ENCODE peak calls at places on chromosomes 1 and 21, in ten cellular contexts. U is amniotic stem cell, O is fibroblast of gingiva, M is aorta, X is SK-N-DZ, K is adipocyte, Y is GM12891, S is H4, Q is SK-MEL-5, W is DMS153. G is an unnamed sample.

GRCh38 chr1:116971965-116972675 is 29.4 kb upstream of the CD101 start:
- DNase-seq in U (no peak), O (peak), M (no peak), X (peak), K (peak), Y (no peak), S (no peak), Q (peak), W (no peak), G (no peak)

GRCh38 chr1:169741666-169742394 is 8.0 kb upstream of the SELE start:
- DNase-seq in U (no peak), O (peak), M (no peak), X (no peak), K (peak), Y (no peak), S (peak), Q (no peak), W (no peak), G (no peak)

GRCh38 chr1:38291906-38292521 is 245.4 kb upstream of the POU3F1 start:
- DNase-seq in U (no peak), O (no peak), M (no peak), X (no peak), K (no peak), Y (no peak), S (no peak), Q (no peak), W (no peak), G (no peak)

GRCh38 chr1:108057536-108057935 is 92.6 kb upstream of the VAV3 start:
- DNase-seq in U (no peak), O (no peak), M (peak), X (no peak), K (no peak), Y (no peak), S (peak), Q (peak), W (peak), G (peak)

GRCh38 chr1:169867012-169867679 is 26.6 kb downstream of the SCYL3 start:
- DNase-seq in U (no peak), O (no peak), M (no peak), X (no peak), K (peak), Y (no peak), S (no peak), Q (no peak), W (no peak), G (no peak)

GRCh38 chr1:75614455-75615379 is 3.8 kb upstream of the SLC44A5 start:
- DNase-seq in U (no peak), O (peak), M (peak), X (peak), K (peak), Y (peak), S (peak), Q (peak), W (peak), G (no peak)

GRCh38 chr1:227131193-227131592 is 187.1 kb downstream of the CDC42BPA start:
- DNase-seq in U (peak), O (peak), M (no peak), X (peak), K (peak), Y (no peak), S (no peak), Q (peak), W (no peak), G (peak)

GRCh38 chr21:34960672-34961071 is 88.4 kb downstream of the RUNX1 start:
- DNase-seq in U (no peak), O (no peak), M (no peak), X (no peak), K (no peak), Y (no peak), S (no peak), Q (no peak), W (no peak), G (no peak)

GRCh38 chr1:74427676-74428075 is 84.7 kb downstream of the LRRC53 start:
- DNase-seq in U (no peak), O (no peak), M (no peak), X (no peak), K (peak), Y (no peak), S (peak), Q (no peak), W (no peak), G (no peak)

GRCh38 chr21:25370311-25370744 is 237.0 kb downstream of the MRPL39 start:
- DNase-seq in U (peak), O (peak), M (peak), X (no peak), K (peak), Y (no peak), S (peak), Q (no peak), W (no peak), G (no peak)

GRCh38 chr1:156282143-156282478 is 514 bp downstream of the SMG5 start:
- DNase-seq in U (no peak), O (no peak), M (no peak), X (peak), K (no peak), Y (no peak), S (peak), Q (peak), W (peak), G (no peak)

GRCh38 chr1:4396571-4396970 is 257.8 kb upstream of the AJAP1 start:
- DNase-seq in U (no peak), O (no peak), M (no peak), X (no peak), K (no peak), Y (no peak), S (no peak), Q (no peak), W (no peak), G (no peak)

GRCh38 chr1:184036517-184036949 is 995 bp downstream of the COLGALT2 start:
- DNase-seq in U (no peak), O (peak), M (no peak), X (peak), K (peak), Y (no peak), S (no peak), Q (peak), W (no peak), G (no peak)

GRCh38 chr1:205950826-205951549 is 7.7 kb upstream of the SLC26A9 start:
- DNase-seq in U (no peak), O (peak), M (peak), X (no peak), K (peak), Y (no peak), S (peak), Q (no peak), W (no peak), G (peak)

GRCh38 chr1:85544689-85545203 is 35.8 kb upstream of the CCN1 start:
- DNase-seq in U (no peak), O (peak), M (peak), X (no peak), K (peak), Y (no peak), S (peak), Q (no peak), W (peak), G (no peak)